ENCODE peak calls at places on chromosome 1, in seven cellular contexts. One of them, this sample, is unnamed.

GRCh38 chr1:203625623-203626189 is 926 bp upstream of the ATP2B4 start:
- DNase-seq in H1: no peak
- DNase-seq in K562: peak
- DNase-seq in GM12878: peak
- DNase-seq in HepG2: peak
- DNase-seq in HCT116: no peak
- DNase-seq in SK-N-SH: peak
- DNase-seq in this sample: peak

GRCh38 chr1:170967042-170967910 is 31.9 kb downstream of the MROH9 start:
- DNase-seq in H1: no peak
- DNase-seq in HCT116: peak
- DNase-seq in SK-N-SH: peak
- DNase-seq in HepG2: peak
- DNase-seq in K562: no peak
- DNase-seq in GM12878: no peak
- DNase-seq in this sample: peak

GRCh38 chr1:206419250-206419649 is 51.0 kb upstream of the IKBKE start:
- DNase-seq in GM12878: no peak
- DNase-seq in HCT116: no peak
- DNase-seq in H1: no peak
- DNase-seq in K562: no peak
- DNase-seq in HepG2: no peak
- DNase-seq in SK-N-SH: no peak
- DNase-seq in this sample: no peak

GRCh38 chr1:221611930-221612777 is 129.7 kb downstream of the DUSP10 start:
- DNase-seq in HCT116: peak
- DNase-seq in GM12878: no peak
- DNase-seq in K562: no peak
- DNase-seq in SK-N-SH: peak
- DNase-seq in HepG2: no peak
- DNase-seq in H1: no peak
- DNase-seq in this sample: peak

GRCh38 chr1:155697046-155697445 is 8.2 kb downstream of the DAP3 start:
- DNase-seq in H1: peak
- DNase-seq in HepG2: no peak
- DNase-seq in HCT116: no peak
- DNase-seq in K562: no peak
- DNase-seq in GM12878: no peak
- DNase-seq in SK-N-SH: no peak
- DNase-seq in this sample: no peak

GRCh38 chr1:234617986-234618725 is 8.2 kb upstream of the IRF2BP2 start:
- DNase-seq in HepG2: peak
- DNase-seq in GM12878: no peak
- DNase-seq in SK-N-SH: no peak
- DNase-seq in K562: no peak
- DNase-seq in H1: no peak
- DNase-seq in HCT116: no peak
- DNase-seq in this sample: peak

GRCh38 chr1:177913762-177914540 is 55.9 kb downstream of the SEC16B start:
- DNase-seq in HCT116: peak
- DNase-seq in GM12878: no peak
- DNase-seq in SK-N-SH: peak
- DNase-seq in K562: no peak
- DNase-seq in HepG2: peak
- DNase-seq in H1: peak
- DNase-seq in this sample: peak

GRCh38 chr1:182622795-182623528 is 18.8 kb upstream of the RGS16 start:
- DNase-seq in SK-N-SH: no peak
- DNase-seq in K562: no peak
- DNase-seq in HepG2: no peak
- DNase-seq in H1: no peak
- DNase-seq in HCT116: no peak
- DNase-seq in GM12878: no peak
- DNase-seq in this sample: no peak

GRCh38 chr1:31577515-31578191 is 1.3 kb downstream of the TINAGL1 start:
- DNase-seq in GM12878: no peak
- DNase-seq in HepG2: peak
- DNase-seq in H1: peak
- DNase-seq in K562: peak
- DNase-seq in SK-N-SH: no peak
- DNase-seq in HCT116: no peak
- DNase-seq in this sample: peak

GRCh38 chr1:173478099-173478555 is 992 bp downstream of the PRDX6 start:
- DNase-seq in GM12878: no peak
- DNase-seq in H1: no peak
- DNase-seq in HepG2: peak
- DNase-seq in HCT116: peak
- DNase-seq in SK-N-SH: peak
- DNase-seq in K562: peak
- DNase-seq in this sample: peak

GRCh38 chr1:166721145-166721544 is 118.1 kb upstream of the POGK start:
- DNase-seq in H1: no peak
- DNase-seq in K562: no peak
- DNase-seq in SK-N-SH: no peak
- DNase-seq in HepG2: no peak
- DNase-seq in HCT116: peak
- DNase-seq in GM12878: no peak
- DNase-seq in this sample: no peak

GRCh38 chr1:9321480-9321849 is 28.8 kb downstream of the SPSB1 start:
- DNase-seq in HCT116: no peak
- DNase-seq in SK-N-SH: no peak
- DNase-seq in HepG2: no peak
- DNase-seq in H1: no peak
- DNase-seq in GM12878: no peak
- DNase-seq in K562: no peak
- DNase-seq in this sample: no peak

GRCh38 chr1:154751690-154752089 is 118.4 kb downstream of the KCNN3 start:
- DNase-seq in SK-N-SH: no peak
- DNase-seq in HCT116: no peak
- DNase-seq in GM12878: no peak
- DNase-seq in HepG2: no peak
- DNase-seq in H1: no peak
- DNase-seq in K562: no peak
- DNase-seq in this sample: no peak

GRCh38 chr1:243233908-243234307 is 21.2 kb downstream of the CEP170 start:
- DNase-seq in HCT116: no peak
- DNase-seq in K562: no peak
- DNase-seq in HepG2: no peak
- DNase-seq in SK-N-SH: no peak
- DNase-seq in H1: no peak
- DNase-seq in GM12878: no peak
- DNase-seq in this sample: no peak

GRCh38 chr1:186792870-186793581 is 35.7 kb upstream of the PLA2G4A start:
- DNase-seq in SK-N-SH: no peak
- DNase-seq in K562: no peak
- DNase-seq in GM12878: no peak
- DNase-seq in HepG2: no peak
- DNase-seq in H1: no peak
- DNase-seq in HCT116: no peak
- DNase-seq in this sample: no peak

GRCh38 chr1:204791453-204792366 is 79.0 kb upstream of the NFASC start:
- DNase-seq in K562: peak
- DNase-seq in GM12878: no peak
- DNase-seq in HepG2: peak
- DNase-seq in H1: peak
- DNase-seq in SK-N-SH: peak
- DNase-seq in HCT116: peak
- DNase-seq in this sample: no peak

GRCh38 chr1:5509664-5510452 is 482.4 kb downstream of the NPHP4 start:
- DNase-seq in HepG2: peak
- DNase-seq in H1: peak
- DNase-seq in SK-N-SH: peak
- DNase-seq in K562: peak
- DNase-seq in HCT116: peak
- DNase-seq in GM12878: no peak
- DNase-seq in this sample: peak

GRCh38 chr1:210332719-210333398 is 4.2 kb downstream of the HHAT start:
- DNase-seq in SK-N-SH: no peak
- DNase-seq in GM12878: peak
- DNase-seq in H1: no peak
- DNase-seq in K562: no peak
- DNase-seq in HCT116: no peak
- DNase-seq in HepG2: no peak
- DNase-seq in this sample: no peak

GRCh38 chr1:226309398-226310122 is 596 bp upstream of the LIN9 start:
- DNase-seq in K562: no peak
- DNase-seq in HepG2: peak
- DNase-seq in H1: no peak
- DNase-seq in GM12878: no peak
- DNase-seq in HCT116: no peak
- DNase-seq in SK-N-SH: no peak
- DNase-seq in this sample: peak

GRCh38 chr1:31505884-31506497 is 70.3 kb upstream of the TINAGL1 start:
- DNase-seq in K562: no peak
- DNase-seq in HepG2: no peak
- DNase-seq in HCT116: no peak
- DNase-seq in GM12878: peak
- DNase-seq in SK-N-SH: no peak
- DNase-seq in H1: no peak
- DNase-seq in this sample: no peak

GRCh38 chr1:212557739-212558664 is 50.6 kb upstream of the ATF3 start:
- DNase-seq in H1: peak
- DNase-seq in HepG2: no peak
- DNase-seq in SK-N-SH: peak
- DNase-seq in HCT116: no peak
- DNase-seq in K562: peak
- DNase-seq in GM12878: no peak
- DNase-seq in this sample: peak

GRCh38 chr1:194829492-194829891 is 1643.1 kb upstream of the B3GALT2 start:
- DNase-seq in K562: no peak
- DNase-seq in HepG2: no peak
- DNase-seq in H1: no peak
- DNase-seq in GM12878: no peak
- DNase-seq in HCT116: peak
- DNase-seq in SK-N-SH: no peak
- DNase-seq in this sample: no peak

GRCh38 chr1:194830387-194830786 is 1644.0 kb upstream of the B3GALT2 start:
- DNase-seq in GM12878: no peak
- DNase-seq in HCT116: no peak
- DNase-seq in HepG2: no peak
- DNase-seq in SK-N-SH: no peak
- DNase-seq in H1: no peak
- DNase-seq in K562: no peak
- DNase-seq in this sample: no peak

GRCh38 chr1:194825382-194825781 is 1639.0 kb upstream of the B3GALT2 start:
- DNase-seq in H1: no peak
- DNase-seq in GM12878: no peak
- DNase-seq in HepG2: no peak
- DNase-seq in HCT116: no peak
- DNase-seq in K562: no peak
- DNase-seq in SK-N-SH: no peak
- DNase-seq in this sample: no peak
- TF ChIP-seq JUND in H1: no peak
- TF ChIP-seq JUND in GM12878: no peak
- TF ChIP-seq JUND in HepG2: no peak
- TF ChIP-seq JUND in HCT116: no peak
- TF ChIP-seq JUND in K562: no peak
- TF ChIP-seq JUND in SK-N-SH: no peak
- TF ChIP-seq JUND in this sample: no peak

GRCh38 chr1:222670110-222670509 is 42.2 kb downstream of the AIDA start:
- DNase-seq in SK-N-SH: no peak
- DNase-seq in K562: no peak
- DNase-seq in GM12878: no peak
- DNase-seq in HepG2: no peak
- DNase-seq in H1: no peak
- DNase-seq in HCT116: no peak
- DNase-seq in this sample: no peak
- TF ChIP-seq JUND in SK-N-SH: no peak
- TF ChIP-seq JUND in K562: no peak
- TF ChIP-seq JUND in GM12878: no peak
- TF ChIP-seq JUND in HepG2: no peak
- TF ChIP-seq JUND in H1: no peak
- TF ChIP-seq JUND in HCT116: no peak
- TF ChIP-seq JUND in this sample: no peak

DNA sequence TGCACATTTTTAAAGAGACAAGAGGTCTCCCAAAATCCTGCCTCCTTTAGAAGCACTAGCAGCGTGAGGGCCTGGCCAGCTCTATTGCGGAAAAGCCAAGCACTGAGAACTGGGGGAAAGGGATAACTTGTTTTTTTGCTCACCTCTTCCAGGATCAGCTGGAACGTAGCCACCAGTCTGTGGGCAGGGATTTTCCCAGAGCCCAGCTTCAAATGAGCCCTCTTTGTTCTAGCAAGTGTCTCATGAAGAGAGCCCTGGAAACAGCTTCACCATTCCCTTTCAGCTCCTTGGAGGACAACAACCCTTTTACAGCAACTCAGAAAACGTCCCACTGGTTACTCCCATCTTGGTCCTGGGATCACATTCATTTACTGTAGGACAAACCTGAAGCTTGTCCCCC is 195.4 kb downstream of the LMX1A start:
- DNase-seq in HepG2: no peak
- DNase-seq in HCT116: no peak
- DNase-seq in K562: no peak
- DNase-seq in GM12878: no peak
- DNase-seq in H1: no peak
- DNase-seq in SK-N-SH: no peak
- DNase-seq in this sample: no peak
- TF ChIP-seq JUND in HepG2: no peak
- TF ChIP-seq JUND in HCT116: no peak
- TF ChIP-seq JUND in K562: no peak
- TF ChIP-seq JUND in GM12878: no peak
- TF ChIP-seq JUND in H1: no peak
- TF ChIP-seq JUND in SK-N-SH: no peak
- TF ChIP-seq JUND in this sample: no peak

GRCh38 chr1:167878372-167879160 is 35.4 kb downstream of the ADCY10 start:
- DNase-seq in SK-N-SH: no peak
- DNase-seq in H1: no peak
- DNase-seq in HepG2: peak
- DNase-seq in GM12878: no peak
- DNase-seq in K562: peak
- DNase-seq in HCT116: no peak
- DNase-seq in this sample: peak

GRCh38 chr1:167882376-167882775 is 31.6 kb downstream of the ADCY10 start:
- DNase-seq in GM12878: no peak
- DNase-seq in H1: no peak
- DNase-seq in K562: no peak
- DNase-seq in HepG2: no peak
- DNase-seq in SK-N-SH: no peak
- DNase-seq in HCT116: no peak
- DNase-seq in this sample: no peak

GRCh38 chr1:167881786-167882185 is 32.1 kb downstream of the ADCY10 start:
- DNase-seq in HepG2: peak
- DNase-seq in HCT116: no peak
- DNase-seq in K562: no peak
- DNase-seq in H1: no peak
- DNase-seq in GM12878: no peak
- DNase-seq in SK-N-SH: no peak
- DNase-seq in this sample: no peak

GRCh38 chr1:167880570-167880969 is 33.4 kb downstream of the ADCY10 start:
- DNase-seq in GM12878: no peak
- DNase-seq in HepG2: no peak
- DNase-seq in H1: no peak
- DNase-seq in K562: no peak
- DNase-seq in HCT116: no peak
- DNase-seq in SK-N-SH: no peak
- DNase-seq in this sample: peak

DNA sequence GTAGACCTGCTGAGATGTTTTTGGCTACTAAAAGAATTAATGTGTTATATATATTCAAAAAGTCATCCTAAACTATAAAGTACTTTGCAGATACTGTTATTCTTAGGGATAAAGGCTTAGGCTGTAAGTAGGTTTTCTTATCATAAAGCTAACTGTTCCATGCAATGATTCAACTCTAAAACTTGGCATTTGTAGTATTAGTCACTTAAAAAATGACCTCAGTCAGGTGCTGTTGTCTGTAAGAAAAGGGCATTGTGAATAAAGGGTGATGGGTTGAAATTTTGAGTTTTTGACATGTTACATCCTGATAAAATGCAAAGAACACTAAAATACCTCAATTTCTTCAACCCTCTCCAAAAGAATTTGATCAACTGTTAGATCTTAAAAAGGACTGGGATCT is 32.9 kb downstream of the ADCY10 start:
- DNase-seq in HCT116: no peak
- DNase-seq in GM12878: no peak
- DNase-seq in H1: no peak
- DNase-seq in K562: no peak
- DNase-seq in HepG2: no peak
- DNase-seq in SK-N-SH: no peak
- DNase-seq in this sample: no peak
- TF ChIP-seq JUND in HCT116: no peak
- TF ChIP-seq JUND in GM12878: no peak
- TF ChIP-seq JUND in H1: no peak
- TF ChIP-seq JUND in K562: no peak
- TF ChIP-seq JUND in HepG2: no peak
- TF ChIP-seq JUND in SK-N-SH: peak
- TF ChIP-seq JUND in this sample: no peak

This sample was measured in T47D.